ENCODE peak calls at places on chromosomes 13 and 19, in ten cellular contexts. One of them, this sample, is unnamed.
A peak's percentile ranks its signal among the peaks of the same experiment; 100 is the strongest.

GRCh38 chr19:45086453-45086852 is 6.5 kb upstream of the PPP1R37 start:
- DNase-seq in fibroblast of lung: no peak
- DNase-seq in mucosa of descending colon: no peak
- DNase-seq in OCI-LY7: no peak
- DNase-seq in mesothelial cell of epicardium: no peak
- DNase-seq in WERI-Rb-1: no peak
- DNase-seq in GM12865: no peak
- DNase-seq in endothelial cell: no peak
- DNase-seq in heart left ventricle: no peak
- DNase-seq in H9: no peak
- DNase-seq in this sample: no peak

GRCh38 chr13:43763143-43763759 is 23.5 kb downstream of the ENOX1 start:
- DNase-seq in endothelial cell: no peak
- DNase-seq in mucosa of descending colon: no peak
- DNase-seq in WERI-Rb-1: no peak
- DNase-seq in heart left ventricle: no peak
- DNase-seq in GM12865: no peak
- DNase-seq in fibroblast of lung: no peak
- DNase-seq in OCI-LY7: no peak
- DNase-seq in mesothelial cell of epicardium: no peak
- DNase-seq in H9: no peak
- DNase-seq in this sample: no peak

GRCh38 chr13:33575378-33575777 is 242.6 kb upstream of the RFC3 start:
- DNase-seq in endothelial cell: no peak
- DNase-seq in mesothelial cell of epicardium: no peak
- DNase-seq in heart left ventricle: no peak
- DNase-seq in H9: no peak
- DNase-seq in OCI-LY7: no peak
- DNase-seq in mucosa of descending colon: no peak
- DNase-seq in GM12865: peak; percentile 6
- DNase-seq in WERI-Rb-1: no peak
- DNase-seq in fibroblast of lung: no peak
- DNase-seq in this sample: no peak

GRCh38 chr13:99311748-99312492 is 4.7 kb upstream of the GPR183 start:
- DNase-seq in WERI-Rb-1: no peak
- DNase-seq in H9: no peak
- DNase-seq in fibroblast of lung: no peak
- DNase-seq in mucosa of descending colon: no peak
- DNase-seq in GM12865: no peak
- DNase-seq in OCI-LY7: no peak
- DNase-seq in heart left ventricle: no peak
- DNase-seq in endothelial cell: no peak
- DNase-seq in mesothelial cell of epicardium: no peak
- DNase-seq in this sample: no peak

GRCh38 chr13:95623141-95623540 is 21.4 kb downstream of the DZIP1 start:
- DNase-seq in mucosa of descending colon: no peak
- DNase-seq in H9: no peak
- DNase-seq in heart left ventricle: no peak
- DNase-seq in OCI-LY7: no peak
- DNase-seq in GM12865: no peak
- DNase-seq in endothelial cell: no peak
- DNase-seq in fibroblast of lung: peak; percentile 35
- DNase-seq in mesothelial cell of epicardium: no peak
- DNase-seq in WERI-Rb-1: no peak
- DNase-seq in this sample: no peak

GRCh38 chr19:19540707-19541515 is 2.8 kb downstream of the CILP2 start:
- DNase-seq in GM12865: peak; percentile 75
- DNase-seq in mesothelial cell of epicardium: no peak
- DNase-seq in heart left ventricle: no peak
- DNase-seq in H9: peak; percentile 99
- DNase-seq in OCI-LY7: peak; percentile 78
- DNase-seq in endothelial cell: peak; percentile 47
- DNase-seq in fibroblast of lung: peak; percentile 17
- DNase-seq in WERI-Rb-1: peak; percentile 61
- DNase-seq in mucosa of descending colon: peak; percentile 79
- DNase-seq in this sample: peak; percentile 88

GRCh38 chr19:2798733-2799132 is 13.4 kb downstream of the THOP1 start:
- DNase-seq in heart left ventricle: peak; percentile 77
- DNase-seq in mucosa of descending colon: no peak
- DNase-seq in WERI-Rb-1: no peak
- DNase-seq in fibroblast of lung: no peak
- DNase-seq in GM12865: no peak
- DNase-seq in H9: no peak
- DNase-seq in mesothelial cell of epicardium: no peak
- DNase-seq in OCI-LY7: no peak
- DNase-seq in endothelial cell: no peak
- DNase-seq in this sample: no peak

GRCh38 chr13:105220063-105220462 is 1315.4 kb downstream of the EFNB2 start:
- DNase-seq in heart left ventricle: no peak
- DNase-seq in OCI-LY7: no peak
- DNase-seq in endothelial cell: no peak
- DNase-seq in mucosa of descending colon: no peak
- DNase-seq in WERI-Rb-1: no peak
- DNase-seq in GM12865: no peak
- DNase-seq in fibroblast of lung: peak; percentile 71
- DNase-seq in mesothelial cell of epicardium: no peak
- DNase-seq in H9: no peak
- DNase-seq in this sample: no peak

GRCh38 chr13:77518266-77518665 is 17.2 kb upstream of the SCEL start:
- DNase-seq in OCI-LY7: no peak
- DNase-seq in heart left ventricle: no peak
- DNase-seq in fibroblast of lung: peak; percentile 50
- DNase-seq in endothelial cell: no peak
- DNase-seq in WERI-Rb-1: no peak
- DNase-seq in mucosa of descending colon: no peak
- DNase-seq in mesothelial cell of epicardium: no peak
- DNase-seq in GM12865: no peak
- DNase-seq in H9: no peak
- DNase-seq in this sample: no peak

GRCh38 chr19:54871713-54872112 is 2.3 kb upstream of the FCAR start:
- DNase-seq in OCI-LY7: no peak
- DNase-seq in fibroblast of lung: no peak
- DNase-seq in GM12865: no peak
- DNase-seq in heart left ventricle: no peak
- DNase-seq in H9: no peak
- DNase-seq in mucosa of descending colon: no peak
- DNase-seq in mesothelial cell of epicardium: no peak
- DNase-seq in endothelial cell: no peak
- DNase-seq in WERI-Rb-1: no peak
- DNase-seq in this sample: no peak

GRCh38 chr19:44367024-44367423 is 10.5 kb upstream of the ZNF112 start:
- DNase-seq in fibroblast of lung: peak; percentile 10
- DNase-seq in mesothelial cell of epicardium: no peak
- DNase-seq in GM12865: no peak
- DNase-seq in heart left ventricle: peak; percentile 12
- DNase-seq in WERI-Rb-1: no peak
- DNase-seq in OCI-LY7: no peak
- DNase-seq in H9: peak; percentile 36
- DNase-seq in endothelial cell: no peak
- DNase-seq in mucosa of descending colon: no peak
- DNase-seq in this sample: no peak

GRCh38 chr13:95601216-95601615 is 43.3 kb downstream of the DZIP1 start:
- DNase-seq in H9: no peak
- DNase-seq in GM12865: no peak
- DNase-seq in endothelial cell: peak; percentile 4
- DNase-seq in WERI-Rb-1: no peak
- DNase-seq in fibroblast of lung: no peak
- DNase-seq in mucosa of descending colon: no peak
- DNase-seq in mesothelial cell of epicardium: no peak
- DNase-seq in heart left ventricle: no peak
- DNase-seq in OCI-LY7: no peak
- DNase-seq in this sample: no peak

GRCh38 chr19:16076958-16077611 is 790 bp downstream of the TPM4 start:
- DNase-seq in WERI-Rb-1: peak; percentile 48
- DNase-seq in H9: no peak
- DNase-seq in heart left ventricle: peak; percentile 71
- DNase-seq in fibroblast of lung: no peak
- DNase-seq in mesothelial cell of epicardium: peak; percentile 39
- DNase-seq in mucosa of descending colon: peak; percentile 82
- DNase-seq in OCI-LY7: peak; percentile 59
- DNase-seq in GM12865: no peak
- DNase-seq in endothelial cell: peak; percentile 55
- DNase-seq in this sample: no peak

GRCh38 chr13:71304861-71305260 is 562.1 kb downstream of the DACH1 start:
- DNase-seq in GM12865: no peak
- DNase-seq in fibroblast of lung: no peak
- DNase-seq in heart left ventricle: no peak
- DNase-seq in WERI-Rb-1: no peak
- DNase-seq in mesothelial cell of epicardium: no peak
- DNase-seq in mucosa of descending colon: no peak
- DNase-seq in H9: no peak
- DNase-seq in endothelial cell: no peak
- DNase-seq in OCI-LY7: no peak
- DNase-seq in this sample: no peak

GRCh38 chr13:71300602-71301001 is 566.4 kb downstream of the DACH1 start:
- DNase-seq in mesothelial cell of epicardium: no peak
- DNase-seq in heart left ventricle: no peak
- DNase-seq in mucosa of descending colon: no peak
- DNase-seq in fibroblast of lung: no peak
- DNase-seq in endothelial cell: no peak
- DNase-seq in WERI-Rb-1: no peak
- DNase-seq in OCI-LY7: no peak
- DNase-seq in GM12865: no peak
- DNase-seq in H9: no peak
- DNase-seq in this sample: no peak

GRCh38 chr13:71306821-71307220 is 560.2 kb downstream of the DACH1 start:
- DNase-seq in mesothelial cell of epicardium: no peak
- DNase-seq in mucosa of descending colon: no peak
- DNase-seq in fibroblast of lung: no peak
- DNase-seq in GM12865: no peak
- DNase-seq in OCI-LY7: no peak
- DNase-seq in heart left ventricle: no peak
- DNase-seq in endothelial cell: no peak
- DNase-seq in WERI-Rb-1: no peak
- DNase-seq in H9: no peak
- DNase-seq in this sample: no peak

DNA sequence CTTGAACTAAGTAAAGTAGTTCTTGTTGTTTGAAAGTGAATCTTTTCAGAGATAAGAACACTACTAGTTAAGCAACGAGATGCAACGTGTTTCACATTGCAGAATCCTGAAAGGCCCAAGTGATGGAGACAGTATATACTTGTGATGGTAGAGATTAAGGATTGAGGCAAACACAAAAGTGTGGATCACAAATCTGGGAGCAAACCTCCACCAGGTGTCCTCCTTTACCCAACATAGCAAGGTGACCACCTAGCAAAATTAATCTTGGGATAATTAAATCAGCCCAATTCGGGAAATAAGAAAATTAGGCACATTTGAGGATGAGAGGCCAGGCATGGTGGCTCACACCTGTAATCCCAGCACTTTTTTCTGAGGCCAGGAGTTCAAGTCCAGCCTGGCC is 563.9 kb downstream of the DACH1 start:
- DNase-seq in heart left ventricle: no peak
- DNase-seq in H9: no peak
- DNase-seq in mucosa of descending colon: no peak
- DNase-seq in GM12865: no peak
- DNase-seq in endothelial cell: no peak
- DNase-seq in OCI-LY7: no peak
- DNase-seq in mesothelial cell of epicardium: no peak
- DNase-seq in WERI-Rb-1: no peak
- DNase-seq in fibroblast of lung: peak; percentile 8
- DNase-seq in this sample: no peak
- TF ChIP-seq CTCF in heart left ventricle: peak; percentile 18
- TF ChIP-seq CTCF in H9: peak; percentile 44
- TF ChIP-seq CTCF in mucosa of descending colon: no peak
- TF ChIP-seq CTCF in GM12865: no peak
- TF ChIP-seq CTCF in endothelial cell: no peak
- TF ChIP-seq CTCF in OCI-LY7: no peak
- TF ChIP-seq CTCF in mesothelial cell of epicardium: no peak
- TF ChIP-seq CTCF in WERI-Rb-1: peak; percentile 37
- TF ChIP-seq CTCF in fibroblast of lung: peak; percentile 11
- TF ChIP-seq CTCF in this sample: no peak

GRCh38 chr19:21483589-21484170 is 21.7 kb upstream of the ZNF429 start:
- DNase-seq in H9: peak; percentile 84
- DNase-seq in heart left ventricle: no peak
- DNase-seq in mucosa of descending colon: peak; percentile 61
- DNase-seq in fibroblast of lung: no peak
- DNase-seq in endothelial cell: peak; percentile 63
- DNase-seq in WERI-Rb-1: peak; percentile 78
- DNase-seq in GM12865: peak; percentile 30
- DNase-seq in mesothelial cell of epicardium: no peak
- DNase-seq in OCI-LY7: peak; percentile 28
- DNase-seq in this sample: peak; percentile 50
- TF ChIP-seq CTCF in H9: peak; percentile 84
- TF ChIP-seq CTCF in heart left ventricle: peak; percentile 69
- TF ChIP-seq CTCF in mucosa of descending colon: peak; percentile 59
- TF ChIP-seq CTCF in fibroblast of lung: no peak
- TF ChIP-seq CTCF in endothelial cell: peak; percentile 74
- TF ChIP-seq CTCF in WERI-Rb-1: peak; percentile 93
- TF ChIP-seq CTCF in GM12865: peak; percentile 32
- TF ChIP-seq CTCF in mesothelial cell of epicardium: no peak
- TF ChIP-seq CTCF in OCI-LY7: peak; percentile 58
- TF ChIP-seq CTCF in this sample: peak; percentile 49

DNA sequence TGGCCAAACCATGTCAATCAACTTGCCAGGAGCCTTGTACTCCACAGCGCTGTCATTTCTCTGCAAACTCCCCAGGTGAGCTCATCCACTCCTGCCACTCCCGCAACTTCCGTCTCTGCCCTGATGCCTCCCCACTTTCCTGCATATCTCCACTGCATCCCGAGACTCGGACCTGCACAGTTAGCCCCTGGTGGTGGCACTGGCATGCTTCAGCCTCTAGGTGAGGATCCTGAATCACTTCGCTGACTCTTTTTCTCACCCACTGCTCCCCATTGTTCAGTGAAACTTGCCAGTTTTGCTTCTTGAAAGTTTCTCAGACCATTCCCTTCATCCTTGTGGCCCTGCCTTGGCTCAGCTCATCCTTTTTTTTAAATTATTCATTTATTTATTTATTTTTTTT is 3.4 kb upstream of the CTU1 start:
- DNase-seq in mesothelial cell of epicardium: no peak
- DNase-seq in endothelial cell: peak; percentile 29
- DNase-seq in GM12865: no peak
- DNase-seq in fibroblast of lung: no peak
- DNase-seq in mucosa of descending colon: no peak
- DNase-seq in OCI-LY7: no peak
- DNase-seq in WERI-Rb-1: peak; percentile 13
- DNase-seq in H9: peak; percentile 53
- DNase-seq in heart left ventricle: no peak
- DNase-seq in this sample: no peak
- TF ChIP-seq CTCF in mesothelial cell of epicardium: no peak
- TF ChIP-seq CTCF in endothelial cell: peak; percentile 52
- TF ChIP-seq CTCF in GM12865: peak; percentile 15
- TF ChIP-seq CTCF in fibroblast of lung: no peak
- TF ChIP-seq CTCF in mucosa of descending colon: no peak
- TF ChIP-seq CTCF in OCI-LY7: peak; percentile 42
- TF ChIP-seq CTCF in WERI-Rb-1: peak; percentile 5
- TF ChIP-seq CTCF in H9: peak; percentile 60
- TF ChIP-seq CTCF in heart left ventricle: no peak
- TF ChIP-seq CTCF in this sample: no peak

DNA sequence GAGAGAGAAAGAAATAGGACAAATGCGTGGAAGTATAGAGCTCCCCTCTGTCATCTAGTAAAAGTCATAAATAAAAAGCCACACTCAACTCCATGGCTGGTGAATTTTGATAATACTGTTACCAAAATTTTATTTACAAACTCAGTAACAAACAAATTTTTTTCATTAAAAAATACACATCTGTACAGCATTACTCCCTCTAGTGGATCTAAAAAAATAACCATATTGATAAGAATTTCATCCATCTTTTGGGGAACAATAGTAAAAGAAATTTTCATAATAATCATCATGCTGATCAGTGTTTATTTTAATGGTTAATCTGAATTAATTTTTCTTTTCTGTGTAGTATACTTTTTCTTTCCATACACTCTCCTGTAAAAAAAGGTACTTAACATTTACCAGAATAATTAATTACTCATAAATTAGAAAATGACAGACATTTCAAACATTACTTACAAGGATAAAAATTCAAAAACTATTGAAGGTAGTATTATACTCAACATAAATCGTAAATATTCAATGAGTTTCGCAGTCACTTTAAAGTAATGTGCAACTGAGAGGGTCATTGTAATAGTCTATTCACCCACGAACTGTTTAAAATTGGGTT is 173.5 kb upstream of the LSM14A start:
- DNase-seq in mesothelial cell of epicardium: no peak
- DNase-seq in endothelial cell: no peak
- DNase-seq in fibroblast of lung: peak; percentile 6
- DNase-seq in H9: no peak
- DNase-seq in WERI-Rb-1: no peak
- DNase-seq in mucosa of descending colon: no peak
- DNase-seq in heart left ventricle: no peak
- DNase-seq in GM12865: no peak
- DNase-seq in OCI-LY7: peak; percentile 7
- DNase-seq in this sample: no peak
- TF ChIP-seq CTCF in mesothelial cell of epicardium: peak; percentile 61
- TF ChIP-seq CTCF in endothelial cell: peak; percentile 73
- TF ChIP-seq CTCF in fibroblast of lung: no peak
- TF ChIP-seq CTCF in H9: peak; percentile 49
- TF ChIP-seq CTCF in WERI-Rb-1: no peak
- TF ChIP-seq CTCF in mucosa of descending colon: no peak
- TF ChIP-seq CTCF in heart left ventricle: peak; percentile 58
- TF ChIP-seq CTCF in GM12865: peak; percentile 10
- TF ChIP-seq CTCF in OCI-LY7: peak; percentile 74
- TF ChIP-seq CTCF in this sample: no peak